ENCODE peak calls at places on chromosome 3, in eight cellular contexts. J is NCI-H1105 treated with DMSO at 0.1 percent for 48 hours; W is NCI-H2081; R is activated T-helper 1 cell treated with anti-CD3 and anti-CD28 coated beads, Interleukin-2, amount 50 U/mL, for 16 hours; O is KG1; X is cardiac muscle cell; P is amniotic stem cell; B is posterior vena cava. Y is an unnamed sample.

GRCh38 chr3:10927551-10927950 is 65.0 kb upstream of the SLC6A1 start:
- DNase-seq in J (no peak), W (no peak), R (no peak), O (no peak), X (no peak), P (no peak), B (no peak), Y (no peak)

GRCh38 chr3:8895829-8896228 is 67.4 kb downstream of the RAD18 start:
- DNase-seq in J (no peak), W (no peak), R (no peak), O (no peak), X (no peak), P (no peak), B (no peak), Y (no peak)

GRCh38 chr3:128784228-128784627 is 58.2 kb downstream of the RAB7A start:
- DNase-seq in J (no peak), W (no peak), R (no peak), O (no peak), X (peak), P (no peak), B (no peak), Y (peak)

GRCh38 chr3:167350245-167350862 is 29.7 kb downstream of the ZBBX start:
- DNase-seq in J (peak), W (peak), R (no peak), O (peak), X (peak), P (no peak), B (no peak), Y (peak)

GRCh38 chr3:64108281-64108680 is 85.0 kb upstream of the PSMD6 start:
- DNase-seq in J (no peak), W (no peak), R (no peak), O (no peak), X (no peak), P (no peak), B (no peak), Y (no peak)

GRCh38 chr3:129502641-129503386 is 25.6 kb upstream of the RHO start:
- DNase-seq in J (peak), W (peak), R (no peak), O (no peak), X (peak), P (no peak), B (no peak), Y (no peak)

GRCh38 chr3:2915826-2916225 is 194.3 kb downstream of the IL5RA start:
- DNase-seq in J (no peak), W (no peak), R (no peak), O (no peak), X (no peak), P (no peak), B (no peak), Y (no peak)

GRCh38 chr3:169387751-169388696 is 275.5 kb downstream of the MECOM start:
- DNase-seq in J (no peak), W (no peak), R (no peak), O (no peak), X (no peak), P (no peak), B (peak), Y (peak)

Y was measured in A673.